ENCODE peak calls at places on chromosomes 7 and 10, in five cellular contexts. One of them, this sample, is unnamed.

GRCh38 chr7:5598769-5599371 is 175.2 kb upstream of the TNRC18 start:
- DNase-seq in stimulated activated CD4-positive, alpha-beta T cell treated with anti-CD3 and anti-CD28 coated beads, Interleukin-15, amount 100 ng/mL, for 1 hour: no peak
- DNase-seq in activated naive CD4-positive, alpha-beta T cell treated with anti-CD3 and anti-CD28 coated beads for 36 hours: no peak
- DNase-seq in effector CD4-positive, alpha-beta T cell: no peak
- DNase-seq in PC-3: no peak
- DNase-seq in this sample: no peak

GRCh38 chr7:84337386-84337785 is 142.8 kb upstream of the SEMA3A start:
- DNase-seq in PC-3: peak
- DNase-seq in effector CD4-positive, alpha-beta T cell: no peak
- DNase-seq in stimulated activated CD4-positive, alpha-beta T cell treated with anti-CD3 and anti-CD28 coated beads, Interleukin-15, amount 100 ng/mL, for 1 hour: no peak
- DNase-seq in activated naive CD4-positive, alpha-beta T cell treated with anti-CD3 and anti-CD28 coated beads for 36 hours: no peak
- DNase-seq in this sample: no peak

GRCh38 chr10:34918896-34919295 is 103.8 kb upstream of the PARD3 start:
- DNase-seq in stimulated activated CD4-positive, alpha-beta T cell treated with anti-CD3 and anti-CD28 coated beads, Interleukin-15, amount 100 ng/mL, for 1 hour: no peak
- DNase-seq in activated naive CD4-positive, alpha-beta T cell treated with anti-CD3 and anti-CD28 coated beads for 36 hours: no peak
- DNase-seq in effector CD4-positive, alpha-beta T cell: no peak
- DNase-seq in PC-3: no peak
- DNase-seq in this sample: no peak

GRCh38 chr10:95208702-95209391 is 14.8 kb downstream of the ACSM6 start:
- DNase-seq in PC-3: peak
- DNase-seq in effector CD4-positive, alpha-beta T cell: no peak
- DNase-seq in activated naive CD4-positive, alpha-beta T cell treated with anti-CD3 and anti-CD28 coated beads for 36 hours: no peak
- DNase-seq in stimulated activated CD4-positive, alpha-beta T cell treated with anti-CD3 and anti-CD28 coated beads, Interleukin-15, amount 100 ng/mL, for 1 hour: no peak
- DNase-seq in this sample: peak

GRCh38 chr10:68732651-68733050 is 11.6 kb downstream of the CCAR1 start:
- DNase-seq in stimulated activated CD4-positive, alpha-beta T cell treated with anti-CD3 and anti-CD28 coated beads, Interleukin-15, amount 100 ng/mL, for 1 hour: no peak
- DNase-seq in effector CD4-positive, alpha-beta T cell: no peak
- DNase-seq in activated naive CD4-positive, alpha-beta T cell treated with anti-CD3 and anti-CD28 coated beads for 36 hours: no peak
- DNase-seq in PC-3: no peak
- DNase-seq in this sample: no peak

GRCh38 chr10:3525832-3526449 is 259.1 kb downstream of the KLF6 start:
- DNase-seq in activated naive CD4-positive, alpha-beta T cell treated with anti-CD3 and anti-CD28 coated beads for 36 hours: no peak
- DNase-seq in effector CD4-positive, alpha-beta T cell: no peak
- DNase-seq in stimulated activated CD4-positive, alpha-beta T cell treated with anti-CD3 and anti-CD28 coated beads, Interleukin-15, amount 100 ng/mL, for 1 hour: no peak
- DNase-seq in PC-3: peak
- DNase-seq in this sample: no peak

GRCh38 chr7:137454169-137455166 is 110.9 kb upstream of the PTN start:
- DNase-seq in activated naive CD4-positive, alpha-beta T cell treated with anti-CD3 and anti-CD28 coated beads for 36 hours: no peak
- DNase-seq in effector CD4-positive, alpha-beta T cell: no peak
- DNase-seq in stimulated activated CD4-positive, alpha-beta T cell treated with anti-CD3 and anti-CD28 coated beads, Interleukin-15, amount 100 ng/mL, for 1 hour: no peak
- DNase-seq in PC-3: peak
- DNase-seq in this sample: peak

GRCh38 chr7:151309306-151309705 is 32.3 kb upstream of the NUB1 start:
- DNase-seq in PC-3: no peak
- DNase-seq in activated naive CD4-positive, alpha-beta T cell treated with anti-CD3 and anti-CD28 coated beads for 36 hours: no peak
- DNase-seq in effector CD4-positive, alpha-beta T cell: no peak
- DNase-seq in stimulated activated CD4-positive, alpha-beta T cell treated with anti-CD3 and anti-CD28 coated beads, Interleukin-15, amount 100 ng/mL, for 1 hour: no peak
- DNase-seq in this sample: no peak

GRCh38 chr10:51074238-51075028 is at the start of gene PRKG1:
- DNase-seq in PC-3: peak
- DNase-seq in effector CD4-positive, alpha-beta T cell: no peak
- DNase-seq in stimulated activated CD4-positive, alpha-beta T cell treated with anti-CD3 and anti-CD28 coated beads, Interleukin-15, amount 100 ng/mL, for 1 hour: no peak
- DNase-seq in activated naive CD4-positive, alpha-beta T cell treated with anti-CD3 and anti-CD28 coated beads for 36 hours: peak
- DNase-seq in this sample: no peak

GRCh38 chr7:44764665-44765578 is 16.3 kb downstream of the ZMIZ2 start:
- DNase-seq in stimulated activated CD4-positive, alpha-beta T cell treated with anti-CD3 and anti-CD28 coated beads, Interleukin-15, amount 100 ng/mL, for 1 hour: no peak
- DNase-seq in PC-3: no peak
- DNase-seq in effector CD4-positive, alpha-beta T cell: no peak
- DNase-seq in activated naive CD4-positive, alpha-beta T cell treated with anti-CD3 and anti-CD28 coated beads for 36 hours: no peak
- DNase-seq in this sample: no peak

GRCh38 chr7:31805209-31805818 is 118.3 kb downstream of the PPP1R17 start:
- DNase-seq in stimulated activated CD4-positive, alpha-beta T cell treated with anti-CD3 and anti-CD28 coated beads, Interleukin-15, amount 100 ng/mL, for 1 hour: no peak
- DNase-seq in PC-3: no peak
- DNase-seq in effector CD4-positive, alpha-beta T cell: no peak
- DNase-seq in activated naive CD4-positive, alpha-beta T cell treated with anti-CD3 and anti-CD28 coated beads for 36 hours: no peak
- DNase-seq in this sample: no peak

GRCh38 chr10:132058793-132059759 is 6.7 kb upstream of the JAKMIP3 start:
- DNase-seq in effector CD4-positive, alpha-beta T cell: no peak
- DNase-seq in PC-3: no peak
- DNase-seq in stimulated activated CD4-positive, alpha-beta T cell treated with anti-CD3 and anti-CD28 coated beads, Interleukin-15, amount 100 ng/mL, for 1 hour: no peak
- DNase-seq in activated naive CD4-positive, alpha-beta T cell treated with anti-CD3 and anti-CD28 coated beads for 36 hours: no peak
- DNase-seq in this sample: no peak

GRCh38 chr10:126013489-126014281 is 117.3 kb downstream of the FANK1 start:
- DNase-seq in effector CD4-positive, alpha-beta T cell: no peak
- DNase-seq in PC-3: peak
- DNase-seq in activated naive CD4-positive, alpha-beta T cell treated with anti-CD3 and anti-CD28 coated beads for 36 hours: no peak
- DNase-seq in stimulated activated CD4-positive, alpha-beta T cell treated with anti-CD3 and anti-CD28 coated beads, Interleukin-15, amount 100 ng/mL, for 1 hour: no peak
- DNase-seq in this sample: no peak

GRCh38 chr10:44008270-44008916 is 359.7 kb upstream of the ZNF32 start:
- DNase-seq in effector CD4-positive, alpha-beta T cell: no peak
- DNase-seq in stimulated activated CD4-positive, alpha-beta T cell treated with anti-CD3 and anti-CD28 coated beads, Interleukin-15, amount 100 ng/mL, for 1 hour: no peak
- DNase-seq in PC-3: peak
- DNase-seq in activated naive CD4-positive, alpha-beta T cell treated with anti-CD3 and anti-CD28 coated beads for 36 hours: no peak
- DNase-seq in this sample: no peak

GRCh38 chr7:148144827-148145226 is 445.7 kb upstream of the C7orf33 start:
- DNase-seq in effector CD4-positive, alpha-beta T cell: no peak
- DNase-seq in stimulated activated CD4-positive, alpha-beta T cell treated with anti-CD3 and anti-CD28 coated beads, Interleukin-15, amount 100 ng/mL, for 1 hour: no peak
- DNase-seq in activated naive CD4-positive, alpha-beta T cell treated with anti-CD3 and anti-CD28 coated beads for 36 hours: no peak
- DNase-seq in PC-3: no peak
- DNase-seq in this sample: no peak

GRCh38 chr7:16051561-16052280 is 365.2 kb upstream of the MEOX2 start:
- DNase-seq in PC-3: no peak
- DNase-seq in stimulated activated CD4-positive, alpha-beta T cell treated with anti-CD3 and anti-CD28 coated beads, Interleukin-15, amount 100 ng/mL, for 1 hour: no peak
- DNase-seq in effector CD4-positive, alpha-beta T cell: no peak
- DNase-seq in activated naive CD4-positive, alpha-beta T cell treated with anti-CD3 and anti-CD28 coated beads for 36 hours: no peak
- DNase-seq in this sample: no peak

GRCh38 chr7:24245362-24245761 is 38.6 kb upstream of the NPY start:
- DNase-seq in activated naive CD4-positive, alpha-beta T cell treated with anti-CD3 and anti-CD28 coated beads for 36 hours: no peak
- DNase-seq in stimulated activated CD4-positive, alpha-beta T cell treated with anti-CD3 and anti-CD28 coated beads, Interleukin-15, amount 100 ng/mL, for 1 hour: no peak
- DNase-seq in effector CD4-positive, alpha-beta T cell: no peak
- DNase-seq in PC-3: no peak
- DNase-seq in this sample: no peak

GRCh38 chr10:103451091-103451801 is 924 bp downstream of the CALHM2 start:
- DNase-seq in effector CD4-positive, alpha-beta T cell: peak
- DNase-seq in PC-3: peak
- DNase-seq in stimulated activated CD4-positive, alpha-beta T cell treated with anti-CD3 and anti-CD28 coated beads, Interleukin-15, amount 100 ng/mL, for 1 hour: peak
- DNase-seq in activated naive CD4-positive, alpha-beta T cell treated with anti-CD3 and anti-CD28 coated beads for 36 hours: peak
- DNase-seq in this sample: no peak

GRCh38 chr7:108167460-108167859 is 37.3 kb upstream of the LAMB4 start:
- DNase-seq in stimulated activated CD4-positive, alpha-beta T cell treated with anti-CD3 and anti-CD28 coated beads, Interleukin-15, amount 100 ng/mL, for 1 hour: no peak
- DNase-seq in activated naive CD4-positive, alpha-beta T cell treated with anti-CD3 and anti-CD28 coated beads for 36 hours: no peak
- DNase-seq in PC-3: no peak
- DNase-seq in effector CD4-positive, alpha-beta T cell: no peak
- DNase-seq in this sample: no peak

GRCh38 chr10:48533951-48534720 is 70.7 kb downstream of the ARHGAP22 start:
- DNase-seq in PC-3: no peak
- DNase-seq in effector CD4-positive, alpha-beta T cell: no peak
- DNase-seq in stimulated activated CD4-positive, alpha-beta T cell treated with anti-CD3 and anti-CD28 coated beads, Interleukin-15, amount 100 ng/mL, for 1 hour: no peak
- DNase-seq in activated naive CD4-positive, alpha-beta T cell treated with anti-CD3 and anti-CD28 coated beads for 36 hours: no peak
- DNase-seq in this sample: no peak

GRCh38 chr10:117268907-117269306 is 28.0 kb downstream of the SLC18A2 start:
- DNase-seq in stimulated activated CD4-positive, alpha-beta T cell treated with anti-CD3 and anti-CD28 coated beads, Interleukin-15, amount 100 ng/mL, for 1 hour: no peak
- DNase-seq in PC-3: no peak
- DNase-seq in effector CD4-positive, alpha-beta T cell: no peak
- DNase-seq in activated naive CD4-positive, alpha-beta T cell treated with anti-CD3 and anti-CD28 coated beads for 36 hours: no peak
- DNase-seq in this sample: no peak

GRCh38 chr7:101662447-101662998 is 33.4 kb upstream of the MYL10 start:
- DNase-seq in effector CD4-positive, alpha-beta T cell: no peak
- DNase-seq in PC-3: no peak
- DNase-seq in stimulated activated CD4-positive, alpha-beta T cell treated with anti-CD3 and anti-CD28 coated beads, Interleukin-15, amount 100 ng/mL, for 1 hour: no peak
- DNase-seq in activated naive CD4-positive, alpha-beta T cell treated with anti-CD3 and anti-CD28 coated beads for 36 hours: no peak
- DNase-seq in this sample: no peak

GRCh38 chr10:98262571-98262970 is 5.4 kb downstream of the LOXL4 start:
- DNase-seq in effector CD4-positive, alpha-beta T cell: no peak
- DNase-seq in stimulated activated CD4-positive, alpha-beta T cell treated with anti-CD3 and anti-CD28 coated beads, Interleukin-15, amount 100 ng/mL, for 1 hour: no peak
- DNase-seq in PC-3: peak
- DNase-seq in activated naive CD4-positive, alpha-beta T cell treated with anti-CD3 and anti-CD28 coated beads for 36 hours: peak
- DNase-seq in this sample: peak

GRCh38 chr10:75042292-75042974 is 69.0 kb upstream of the SAMD8 start:
- DNase-seq in stimulated activated CD4-positive, alpha-beta T cell treated with anti-CD3 and anti-CD28 coated beads, Interleukin-15, amount 100 ng/mL, for 1 hour: no peak
- DNase-seq in effector CD4-positive, alpha-beta T cell: no peak
- DNase-seq in PC-3: peak
- DNase-seq in activated naive CD4-positive, alpha-beta T cell treated with anti-CD3 and anti-CD28 coated beads for 36 hours: peak
- DNase-seq in this sample: no peak

GRCh38 chr10:119135517-119135890 is 30.0 kb downstream of the SFXN4 start:
- DNase-seq in stimulated activated CD4-positive, alpha-beta T cell treated with anti-CD3 and anti-CD28 coated beads, Interleukin-15, amount 100 ng/mL, for 1 hour: no peak
- DNase-seq in effector CD4-positive, alpha-beta T cell: no peak
- DNase-seq in activated naive CD4-positive, alpha-beta T cell treated with anti-CD3 and anti-CD28 coated beads for 36 hours: peak
- DNase-seq in PC-3: no peak
- DNase-seq in this sample: no peak

GRCh38 chr10:132346806-132347205 is 14.8 kb downstream of the LRRC27 start:
- DNase-seq in activated naive CD4-positive, alpha-beta T cell treated with anti-CD3 and anti-CD28 coated beads for 36 hours: no peak
- DNase-seq in stimulated activated CD4-positive, alpha-beta T cell treated with anti-CD3 and anti-CD28 coated beads, Interleukin-15, amount 100 ng/mL, for 1 hour: no peak
- DNase-seq in PC-3: no peak
- DNase-seq in effector CD4-positive, alpha-beta T cell: no peak
- DNase-seq in this sample: no peak

GRCh38 chr7:87482115-87482514 is 6.6 kb upstream of the ABCB4 start:
- DNase-seq in effector CD4-positive, alpha-beta T cell: no peak
- DNase-seq in stimulated activated CD4-positive, alpha-beta T cell treated with anti-CD3 and anti-CD28 coated beads, Interleukin-15, amount 100 ng/mL, for 1 hour: no peak
- DNase-seq in PC-3: no peak
- DNase-seq in activated naive CD4-positive, alpha-beta T cell treated with anti-CD3 and anti-CD28 coated beads for 36 hours: no peak
- DNase-seq in this sample: no peak

GRCh38 chr10:60488111-60488669 is 98.5 kb upstream of the ANK3 start:
- DNase-seq in stimulated activated CD4-positive, alpha-beta T cell treated with anti-CD3 and anti-CD28 coated beads, Interleukin-15, amount 100 ng/mL, for 1 hour: no peak
- DNase-seq in activated naive CD4-positive, alpha-beta T cell treated with anti-CD3 and anti-CD28 coated beads for 36 hours: no peak
- DNase-seq in PC-3: no peak
- DNase-seq in effector CD4-positive, alpha-beta T cell: no peak
- DNase-seq in this sample: no peak

GRCh38 chr7:3217166-3217565 is 83.9 kb upstream of the SDK1 start:
- DNase-seq in stimulated activated CD4-positive, alpha-beta T cell treated with anti-CD3 and anti-CD28 coated beads, Interleukin-15, amount 100 ng/mL, for 1 hour: no peak
- DNase-seq in effector CD4-positive, alpha-beta T cell: no peak
- DNase-seq in PC-3: peak
- DNase-seq in activated naive CD4-positive, alpha-beta T cell treated with anti-CD3 and anti-CD28 coated beads for 36 hours: no peak
- DNase-seq in this sample: no peak

GRCh38 chr7:24436131-24436920 is 136.9 kb upstream of the PALS2 start:
- DNase-seq in stimulated activated CD4-positive, alpha-beta T cell treated with anti-CD3 and anti-CD28 coated beads, Interleukin-15, amount 100 ng/mL, for 1 hour: no peak
- DNase-seq in PC-3: no peak
- DNase-seq in activated naive CD4-positive, alpha-beta T cell treated with anti-CD3 and anti-CD28 coated beads for 36 hours: no peak
- DNase-seq in effector CD4-positive, alpha-beta T cell: no peak
- DNase-seq in this sample: no peak

GRCh38 chr7:101705327-101705726 is 76.2 kb upstream of the MYL10 start:
- DNase-seq in activated naive CD4-positive, alpha-beta T cell treated with anti-CD3 and anti-CD28 coated beads for 36 hours: no peak
- DNase-seq in effector CD4-positive, alpha-beta T cell: no peak
- DNase-seq in stimulated activated CD4-positive, alpha-beta T cell treated with anti-CD3 and anti-CD28 coated beads, Interleukin-15, amount 100 ng/mL, for 1 hour: no peak
- DNase-seq in PC-3: peak
- DNase-seq in this sample: no peak

GRCh38 chr7:42745357-42746022 is 166.4 kb downstream of the C7orf25 start:
- DNase-seq in PC-3: peak
- DNase-seq in stimulated activated CD4-positive, alpha-beta T cell treated with anti-CD3 and anti-CD28 coated beads, Interleukin-15, amount 100 ng/mL, for 1 hour: no peak
- DNase-seq in effector CD4-positive, alpha-beta T cell: peak
- DNase-seq in activated naive CD4-positive, alpha-beta T cell treated with anti-CD3 and anti-CD28 coated beads for 36 hours: peak
- DNase-seq in this sample: peak

GRCh38 chr10:96984512-96985225 is 152.6 kb downstream of the LCOR start:
- DNase-seq in activated naive CD4-positive, alpha-beta T cell treated with anti-CD3 and anti-CD28 coated beads for 36 hours: no peak
- DNase-seq in stimulated activated CD4-positive, alpha-beta T cell treated with anti-CD3 and anti-CD28 coated beads, Interleukin-15, amount 100 ng/mL, for 1 hour: no peak
- DNase-seq in PC-3: no peak
- DNase-seq in effector CD4-positive, alpha-beta T cell: no peak
- DNase-seq in this sample: no peak

GRCh38 chr10:14244801-14245211 is 85.9 kb downstream of the FRMD4A start:
- DNase-seq in PC-3: peak
- DNase-seq in activated naive CD4-positive, alpha-beta T cell treated with anti-CD3 and anti-CD28 coated beads for 36 hours: no peak
- DNase-seq in stimulated activated CD4-positive, alpha-beta T cell treated with anti-CD3 and anti-CD28 coated beads, Interleukin-15, amount 100 ng/mL, for 1 hour: no peak
- DNase-seq in effector CD4-positive, alpha-beta T cell: no peak
- DNase-seq in this sample: no peak

GRCh38 chr10:33215635-33216034 is 118.8 kb downstream of the NRP1 start:
- DNase-seq in effector CD4-positive, alpha-beta T cell: no peak
- DNase-seq in PC-3: no peak
- DNase-seq in activated naive CD4-positive, alpha-beta T cell treated with anti-CD3 and anti-CD28 coated beads for 36 hours: no peak
- DNase-seq in stimulated activated CD4-positive, alpha-beta T cell treated with anti-CD3 and anti-CD28 coated beads, Interleukin-15, amount 100 ng/mL, for 1 hour: no peak
- DNase-seq in this sample: no peak

GRCh38 chr7:144818516-144818915 is 17.3 kb downstream of the TPK1 start:
- DNase-seq in effector CD4-positive, alpha-beta T cell: peak
- DNase-seq in PC-3: no peak
- DNase-seq in activated naive CD4-positive, alpha-beta T cell treated with anti-CD3 and anti-CD28 coated beads for 36 hours: peak
- DNase-seq in stimulated activated CD4-positive, alpha-beta T cell treated with anti-CD3 and anti-CD28 coated beads, Interleukin-15, amount 100 ng/mL, for 1 hour: no peak
- DNase-seq in this sample: peak

GRCh38 chr7:98286093-98286525 is 4.6 kb downstream of the BRI3 start:
- DNase-seq in PC-3: peak
- DNase-seq in effector CD4-positive, alpha-beta T cell: no peak
- DNase-seq in stimulated activated CD4-positive, alpha-beta T cell treated with anti-CD3 and anti-CD28 coated beads, Interleukin-15, amount 100 ng/mL, for 1 hour: no peak
- DNase-seq in activated naive CD4-positive, alpha-beta T cell treated with anti-CD3 and anti-CD28 coated beads for 36 hours: no peak
- DNase-seq in this sample: no peak

GRCh38 chr10:3987142-3987974 is 202.3 kb upstream of the KLF6 start:
- DNase-seq in PC-3: no peak
- DNase-seq in stimulated activated CD4-positive, alpha-beta T cell treated with anti-CD3 and anti-CD28 coated beads, Interleukin-15, amount 100 ng/mL, for 1 hour: no peak
- DNase-seq in effector CD4-positive, alpha-beta T cell: no peak
- DNase-seq in activated naive CD4-positive, alpha-beta T cell treated with anti-CD3 and anti-CD28 coated beads for 36 hours: no peak
- DNase-seq in this sample: no peak